ENCODE peak calls at places on chromosomes 12 and 14, in ten cellular contexts. J is H9, P is astrocyte, W is WERI-Rb-1, X is cardiac muscle cell, E is tibial artery, K is suprapubic skin, C is mammary epithelial cell, Y is lung, M is GM23338. G is an unnamed sample.

GRCh38 chr12:42770261-42770660 is 180.7 kb upstream of the PRICKLE1 start:
- DNase-seq in W (no peak), K (no peak), X (no peak), E (no peak), M (no peak), C (no peak), J (no peak), Y (no peak), P (no peak), G (no peak)

GRCh38 chr12:46377678-46378077 is 5.1 kb upstream of the SLC38A2 start:
- DNase-seq in J (no peak), E (no peak), Y (no peak), C (no peak), P (no peak), X (no peak), W (no peak), M (no peak), K (no peak), G (peak; percentile 59)

GRCh38 chr12:107501681-107502080 is 183.9 kb upstream of the PWP1 start:
- DNase-seq in W (no peak), P (no peak), K (no peak), J (no peak), C (no peak), X (no peak), M (no peak), Y (no peak), E (no peak), G (no peak)

GRCh38 chr12:79691299-79692248 is 810 bp upstream of the PAWR start:
- DNase-seq in E (no peak), X (peak; percentile 83), K (peak; percentile 65), Y (no peak), C (peak; percentile 94), P (peak; percentile 95), W (no peak), M (no peak), J (no peak), G (peak; percentile 93)

GRCh38 chr14:58239259-58240210 is 5.1 kb upstream of the PSMA3 start:
- DNase-seq in P (peak; percentile 27), X (peak; percentile 68), M (peak; percentile 67), J (peak; percentile 56), K (peak; percentile 89), W (peak; percentile 49), C (peak; percentile 46), E (peak; percentile 78), Y (peak; percentile 75), G (peak; percentile 63)

GRCh38 chr14:20400965-20401593 is 12.2 kb downstream of the TEP1 start:
- DNase-seq in J (no peak), K (no peak), M (no peak), X (no peak), C (peak; percentile 91), Y (no peak), E (no peak), W (no peak), P (peak; percentile 7), G (no peak)

GRCh38 chr14:36067428-36068187 is 108.9 kb downstream of the PTCSC3 start:
- DNase-seq in K (no peak), C (no peak), W (no peak), P (no peak), M (no peak), J (no peak), E (no peak), X (no peak), Y (no peak), G (no peak)

GRCh38 chr12:52149182-52149641 is 42.6 kb downstream of the KRT80 start:
- DNase-seq in X (no peak), P (no peak), W (no peak), M (no peak), E (no peak), J (no peak), C (no peak), K (no peak), Y (no peak), G (no peak)

GRCh38 chr12:16603916-16604575 is 1.9 kb downstream of the LMO3 start:
- DNase-seq in P (no peak), X (peak; percentile 49), E (no peak), W (no peak), Y (no peak), K (no peak), M (peak; percentile 58), J (no peak), C (no peak), G (no peak)

GRCh38 chr12:1939745-1940607 is 21.5 kb upstream of the CACNA2D4 start:
- DNase-seq in W (peak; percentile 80), E (peak; percentile 90), J (peak; percentile 81), P (peak; percentile 46), M (peak; percentile 82), C (peak; percentile 57), Y (peak; percentile 89), K (peak; percentile 91), X (peak; percentile 87), G (peak; percentile 75)

GRCh38 chr12:92146865-92147264 is 1.2 kb upstream of the BTG1 start:
- DNase-seq in M (no peak), C (no peak), E (no peak), Y (no peak), X (no peak), J (no peak), P (no peak), W (no peak), K (no peak), G (no peak)

GRCh38 chr12:44490181-44490580 is 385.9 kb downstream of the NELL2 start:
- DNase-seq in Y (no peak), W (no peak), P (no peak), E (no peak), J (no peak), X (no peak), K (no peak), C (no peak), M (no peak), G (no peak)

GRCh38 chr12:44484862-44485261 is 391.3 kb downstream of the NELL2 start:
- DNase-seq in K (no peak), E (no peak), P (no peak), J (no peak), X (no peak), W (no peak), Y (no peak), C (no peak), M (no peak), G (no peak)

DNA sequence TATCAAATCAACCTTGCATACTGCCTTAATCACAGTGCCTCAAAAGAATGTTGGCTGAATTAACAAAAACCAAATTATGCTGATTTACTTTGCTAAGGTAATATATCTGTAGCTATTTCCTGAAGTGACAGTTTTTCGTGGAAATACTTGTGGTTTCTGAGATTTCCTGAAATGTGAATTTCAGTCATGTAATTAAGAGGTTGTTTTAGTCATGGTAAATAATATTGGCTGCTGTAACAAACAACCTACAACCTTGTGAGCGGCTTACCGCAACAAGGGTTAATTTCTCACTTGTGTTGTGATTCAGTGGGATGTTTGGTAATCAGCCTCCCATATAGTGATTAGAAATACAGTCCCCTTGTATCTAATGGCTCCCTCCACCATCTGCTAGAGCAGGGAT is 387.9 kb downstream of the NELL2 start:
- DNase-seq in K (no peak), E (no peak), X (no peak), P (no peak), Y (no peak), M (no peak), C (no peak), W (no peak), J (no peak), G (no peak)
- H3K27me3 ChIP-seq in K (no peaks in the 10 kb centered on the region), E (no peaks in the 10 kb centered on the region), X (no peaks in the 10 kb centered on the region), P (no peaks in the 10 kb centered on the region), Y (no peaks in the 10 kb centered on the region), M (no peaks in the 10 kb centered on the region), C (no peaks in the 10 kb centered on the region), W (no peaks in the 10 kb centered on the region), J (no peaks in the 10 kb centered on the region), G (no peaks in the 10 kb centered on the region)

DNA sequence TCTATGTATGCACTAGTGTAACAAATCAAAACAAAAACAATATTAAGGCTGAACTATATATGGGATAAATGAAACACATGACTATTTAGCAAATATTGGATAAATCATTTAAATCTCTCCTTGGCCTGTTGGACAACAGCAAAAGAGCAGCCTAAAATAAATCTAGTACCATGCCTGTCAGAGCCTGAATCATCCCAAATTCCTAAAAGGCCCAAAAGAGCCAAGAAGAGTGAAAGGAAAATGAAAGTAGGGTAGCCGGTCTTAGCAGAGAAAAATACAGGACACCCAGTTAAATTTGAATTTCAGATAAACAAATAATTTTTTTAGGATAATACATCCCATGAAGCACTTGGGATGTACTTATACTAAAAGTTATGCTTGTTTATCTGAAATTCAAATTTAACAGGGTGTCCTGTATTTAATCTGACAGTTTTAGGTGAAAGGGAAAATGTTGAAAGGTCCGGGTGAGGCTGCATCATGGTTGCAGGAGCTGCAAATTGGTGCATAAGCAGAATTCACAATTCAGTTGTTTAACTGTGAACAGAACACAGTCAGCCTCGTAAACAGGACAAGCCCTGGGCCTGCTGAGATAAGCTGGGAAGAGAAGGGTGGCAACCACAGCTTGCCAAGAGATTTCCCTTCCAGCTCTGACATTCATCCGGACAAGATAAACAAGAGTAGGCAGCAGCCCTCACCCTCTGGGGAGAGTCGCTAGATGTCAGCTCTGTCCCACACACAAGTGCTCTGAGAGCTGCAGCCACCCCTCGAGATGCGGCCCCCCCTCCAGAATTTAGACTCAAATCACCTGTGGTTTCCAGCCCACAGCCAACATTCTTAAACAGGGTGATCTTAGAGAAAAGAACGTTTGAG is 30.3 kb downstream of the DMAC2L start:
- DNase-seq in X (peak; percentile 72), Y (no peak), J (peak; percentile 55), W (peak; percentile 86), E (peak; percentile 76), C (peak; percentile 75), P (peak; percentile 74), K (no peak), M (peak; percentile 68), G (peak; percentile 69)
- TF ChIP-seq CTCF in X (peak; percentile 26), Y (peak; percentile 11), J (peak; percentile 43), W (peak; percentile 84), E (peak; percentile 29), C (peak; percentile 75), P (peak; percentile 5), K (no peak), M (peak; percentile 70), G (peak; percentile 60)

DNA sequence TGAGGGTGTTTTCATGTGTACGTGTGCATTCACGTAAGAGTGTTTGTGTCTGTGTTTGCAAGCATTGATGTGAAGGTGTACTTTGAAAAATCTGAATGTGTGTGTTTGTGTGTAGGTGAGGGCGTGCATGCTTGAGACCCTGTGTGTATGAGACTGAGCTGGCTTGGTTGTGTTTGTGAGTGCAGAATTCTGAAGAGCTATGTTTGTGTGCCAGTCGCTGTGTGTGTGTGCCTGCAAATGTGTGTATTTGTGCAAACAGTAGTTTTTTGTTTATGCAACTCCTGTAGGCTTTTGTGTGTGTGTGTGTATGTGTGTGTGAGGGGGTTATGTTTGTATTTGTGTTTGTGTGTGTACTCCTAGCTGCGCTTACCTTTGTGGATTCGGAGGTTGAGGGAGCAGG is 1.7 kb upstream of the LHX5 start:
- DNase-seq in M (no peak), P (no peak), W (no peak), X (no peak), K (no peak), Y (no peak), J (no peak), E (no peak), C (no peak), G (no peak)
- H3K27me3 ChIP-seq in M (peaks cover 97% of the 10 kb centered on the region), P (peaks cover 84% of the 10 kb centered on the region), W (peaks cover 43% of the 10 kb centered on the region), X (peaks cover 100% of the 10 kb centered on the region), K (peaks cover 100% of the 10 kb centered on the region), Y (peaks cover 31% of the 10 kb centered on the region), J (peaks cover 95% of the 10 kb centered on the region), E (no peaks in the 10 kb centered on the region), C (peaks cover 88% of the 10 kb centered on the region), G (peaks cover 90% of the 10 kb centered on the region)

DNA sequence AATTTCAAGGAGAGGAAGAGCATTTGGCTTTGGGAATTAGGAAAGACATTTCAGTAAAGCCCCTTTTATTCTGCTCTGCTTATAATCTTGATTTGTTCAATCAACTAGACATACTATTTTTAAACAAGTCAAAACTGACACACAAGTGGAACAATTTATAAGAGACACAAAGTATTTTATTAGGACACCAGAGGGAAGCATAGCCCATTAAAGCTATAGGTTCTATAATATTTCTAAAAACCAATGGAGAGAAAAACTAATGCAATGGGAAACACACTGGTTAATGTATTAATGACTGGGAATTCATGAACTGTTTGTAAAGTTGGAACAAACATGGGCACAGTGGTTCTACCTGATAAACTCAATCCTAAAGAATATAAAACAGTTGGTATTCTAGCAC is 15.3 kb upstream of the CERS5 start:
- DNase-seq in M (no peak), E (no peak), J (no peak), W (no peak), P (no peak), Y (no peak), X (no peak), C (no peak), K (no peak), G (no peak)
- TF ChIP-seq CTCF in M (no peak), E (no peak), J (no peak), W (no peak), P (no peak), Y (no peak), X (no peak), C (no peak), K (no peak), G (no peak)

G was measured in brain microvascular endothelial cell.